ENCODE peak calls at places on chromosomes 1 and 21, in five cellular contexts. W, K, M, C and R are unnamed samples.
A peak's percentile ranks its signal among the peaks of the same experiment; 100 is the strongest.

GRCh38 chr1:17587693-17588047 is 48.2 kb downstream of the ARHGEF10L start:
- DNase-seq in W (no peak), K (no peak), M (peak; percentile 67), C (no peak), R (peak; percentile 36)

GRCh38 chr1:168396508-168396907 is 115.8 kb downstream of the TBX19 start:
- DNase-seq in W (no peak), K (no peak), M (no peak), C (no peak), R (no peak)

GRCh38 chr1:109762821-109763645 is 690 bp downstream of the EPS8L3 start:
- DNase-seq in W (peak; percentile 59), K (no peak), M (no peak), C (no peak), R (no peak)

GRCh38 chr1:230836801-230837200 is 31.5 kb downstream of the C1orf198 start:
- DNase-seq in W (no peak), K (no peak), M (peak; percentile 54), C (no peak), R (no peak)

GRCh38 chr1:212587304-212588136 is 21.0 kb upstream of the ATF3 start:
- DNase-seq in W (no peak), K (no peak), M (no peak), C (no peak), R (no peak)

GRCh38 chr1:2212542-2213491 is 15.3 kb upstream of the SKI start:
- DNase-seq in W (peak; percentile 89), K (no peak), M (peak; percentile 95), C (peak; percentile 46), R (peak; percentile 84)

GRCh38 chr21:34598931-34599400 is 15.9 kb downstream of the RCAN1 start:
- DNase-seq in W (no peak), K (no peak), M (no peak), C (no peak), R (no peak)

GRCh38 chr1:67608661-67609571 is 76.1 kb upstream of the GADD45A start:
- DNase-seq in W (no peak), K (no peak), M (no peak), C (no peak), R (no peak)

GRCh38 chr1:56525463-56526155 is 53.8 kb downstream of the PLPP3 start:
- DNase-seq in W (no peak), K (no peak), M (no peak), C (no peak), R (no peak)

GRCh38 chr1:43334453-43335205 is 3.0 kb upstream of the MPL start:
- DNase-seq in W (no peak), K (no peak), M (no peak), C (no peak), R (no peak)